ENCODE peak calls at places on chromosomes 7 and 10, in four cellular contexts. A is CD4-positive, alpha-beta T cell; E is HL-60; K is GM23338. Z is an unnamed sample.

GRCh38 chr10:32318476-32318896 is 28.5 kb downstream of the EPC1 start:
- DNase-seq in E (peak), K (no peak), A (no peak), Z (no peak)

GRCh38 chr7:7228967-7229366 is 46.6 kb downstream of the C1GALT1 start:
- DNase-seq in A (no peak), E (no peak), K (no peak), Z (no peak)

GRCh38 chr10:124447741-124448466 is 1.9 kb downstream of the NKX1-2 start:
- DNase-seq in E (no peak), A (no peak), K (peak), Z (no peak)

GRCh38 chr7:108326938-108327337 is 129.3 kb downstream of the NRCAM start:
- DNase-seq in A (no peak), E (no peak), K (no peak), Z (no peak)

GRCh38 chr7:155190608-155191536 is 106.8 kb upstream of the INSIG1 start:
- DNase-seq in K (peak), A (peak), E (no peak), Z (peak)

GRCh38 chr10:44854693-44855350 is 56.3 kb upstream of the TMEM72 start:
- DNase-seq in A (no peak), E (no peak), K (no peak), Z (no peak)

GRCh38 chr7:2830609-2831376 is 13.3 kb downstream of the GNA12 start:
- DNase-seq in A (no peak), E (no peak), K (no peak), Z (no peak)

GRCh38 chr10:36781570-36781969 is 343.8 kb upstream of the ANKRD30A start:
- DNase-seq in K (no peak), E (no peak), A (no peak), Z (no peak)

GRCh38 chr7:75980126-75980864 is 14.1 kb downstream of the TMEM120A start:
- DNase-seq in K (no peak), E (no peak), A (no peak), Z (no peak)

GRCh38 chr7:54992876-54993490 is 25.8 kb upstream of the EGFR start:
- DNase-seq in A (no peak), K (no peak), E (no peak), Z (no peak)

GRCh38 chr7:96997512-96998032 is 7.8 kb upstream of the DLX6 start:
- DNase-seq in K (no peak), E (no peak), A (no peak), Z (no peak)

GRCh38 chr7:104299323-104299722 is 29.1 kb upstream of the LHFPL3 start:
- DNase-seq in K (no peak), E (no peak), A (no peak), Z (peak)

GRCh38 chr7:27585781-27586447 is 76.8 kb downstream of the HIBADH start:
- DNase-seq in K (no peak), E (no peak), A (no peak), Z (no peak)

GRCh38 chr10:52769966-52770365 is 2.6 kb downstream of the MBL2 start:
- DNase-seq in A (no peak), K (no peak), E (no peak), Z (no peak)

GRCh38 chr7:65832281-65832680 is 40.6 kb upstream of the VKORC1L1 start:
- DNase-seq in E (no peak), A (no peak), K (peak), Z (no peak)

GRCh38 chr7:127391591-127392181 is 822 bp downstream of the ZNF800 start:
- DNase-seq in A (peak), K (peak), E (no peak), Z (no peak)

GRCh38 chr7:86437951-86438450 is 205.7 kb upstream of the GRM3 start:
- DNase-seq in E (no peak), K (no peak), A (no peak), Z (no peak)

GRCh38 chr10:79286318-79286951 is 60.8 kb upstream of the PPIF start:
- DNase-seq in K (no peak), E (peak), A (peak), Z (no peak)

GRCh38 chr7:44735403-44736165 is 13.1 kb upstream of the ZMIZ2 start:
- DNase-seq in E (no peak), A (no peak), K (no peak), Z (no peak)

GRCh38 chr10:5490032-5490431 is 9.3 kb downstream of the CALML5 start:
- DNase-seq in E (no peak), K (no peak), A (no peak), Z (no peak)

GRCh38 chr10:113126506-113127192 is 176.6 kb downstream of the TCF7L2 start:
- DNase-seq in K (peak), A (peak), E (peak), Z (no peak)

GRCh38 chr7:28855538-28856217 is 102.5 kb downstream of the TRIL start:
- DNase-seq in E (no peak), K (no peak), A (no peak), Z (no peak)

GRCh38 chr10:99880071-99880835 is 97.8 kb downstream of the ABCC2 start:
- DNase-seq in A (no peak), E (no peak), K (no peak), Z (no peak)

GRCh38 chr10:97059006-97059871 is 126.5 kb downstream of the SLIT1 start:
- DNase-seq in A (no peak), K (peak), E (no peak), Z (no peak)

GRCh38 chr10:97062058-97062457 is 123.7 kb downstream of the SLIT1 start:
- DNase-seq in E (no peak), K (no peak), A (no peak), Z (no peak)

GRCh38 chr10:97059872-97060205 is 125.9 kb downstream of the SLIT1 start:
- DNase-seq in A (no peak), K (no peak), E (no peak), Z (no peak)

GRCh38 chr10:97061423-97061822 is 124.3 kb downstream of the SLIT1 start:
- DNase-seq in A (no peak), K (no peak), E (no peak), Z (no peak)

GRCh38 chr10:97060441-97061084 is 125.2 kb downstream of the SLIT1 start:
- DNase-seq in A (no peak), E (no peak), K (no peak), Z (no peak)
- TF ChIP-seq CTCF in A (no peak), E (no peak), K (no peak), Z (no peak)

DNA sequence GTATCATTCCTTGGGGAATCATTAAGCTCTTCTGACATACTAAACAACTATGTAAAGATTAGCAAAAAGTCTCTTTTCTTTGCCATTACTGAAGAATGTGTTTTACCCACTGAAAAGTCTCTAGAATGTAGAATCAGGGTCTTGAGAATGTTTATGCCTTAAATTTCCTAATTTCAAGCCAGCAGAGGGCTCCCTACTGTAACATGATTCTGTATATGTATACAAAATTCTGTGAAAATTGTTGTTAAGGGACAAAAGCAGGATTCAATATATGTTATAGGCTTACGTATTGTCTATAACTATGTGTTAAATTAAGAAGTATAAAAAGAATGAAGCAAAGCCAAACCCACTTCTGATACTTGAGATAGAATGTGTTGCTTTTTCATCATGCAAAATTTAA is 296.9 kb upstream of the DGKB start:
- DNase-seq in E (no peak), K (peak), A (no peak), Z (no peak)
- TF ChIP-seq CTCF in E (no peak), K (no peak), A (no peak), Z (peak)

GRCh38 chr10:47456794-47457527 is 27.0 kb downstream of the ANXA8 start:
- DNase-seq in E (no peak), A (no peak), K (no peak), Z (no peak)

GRCh38 chr10:47457826-47458225 is 26.1 kb downstream of the ANXA8 start:
- DNase-seq in A (no peak), K (no peak), E (no peak), Z (no peak)

GRCh38 chr10:47456096-47456485 is 27.8 kb downstream of the ANXA8 start:
- DNase-seq in K (no peak), A (no peak), E (no peak), Z (no peak)

GRCh38 chr10:47457528-47457820 is 26.4 kb downstream of the ANXA8 start:
- DNase-seq in K (no peak), E (no peak), A (no peak), Z (no peak)

DNA sequence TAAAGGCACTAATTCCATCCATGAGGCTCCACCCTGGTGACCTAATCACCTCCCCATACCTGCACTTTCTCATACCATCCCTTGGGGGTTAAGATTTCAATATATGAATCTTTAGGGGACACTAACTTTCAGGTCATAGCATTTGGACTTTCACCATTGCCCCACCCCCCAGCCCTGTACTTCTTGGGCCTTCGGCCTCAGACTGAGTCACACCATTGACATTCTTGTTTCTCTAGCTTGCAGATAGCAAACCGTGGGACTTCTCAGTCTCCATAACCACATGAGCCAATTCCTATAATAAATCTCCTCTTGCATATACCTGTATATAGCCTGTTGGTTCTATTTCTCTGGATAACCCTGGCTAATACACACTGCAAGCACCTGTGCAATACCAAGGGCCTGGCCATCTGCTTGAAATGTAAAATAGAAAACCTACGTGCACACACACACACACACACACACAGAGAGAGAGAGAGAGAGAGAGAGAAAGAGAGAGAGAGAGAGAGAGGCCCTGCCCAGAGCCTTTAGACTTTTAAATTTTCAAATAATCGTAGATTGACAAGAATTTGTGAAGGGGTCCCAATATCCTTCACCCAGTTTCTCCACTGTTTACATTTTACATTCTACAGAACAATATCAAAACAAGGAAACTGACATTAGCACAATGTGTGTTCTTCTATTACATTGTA is 25.3 kb downstream of the ANXA8 start:
- DNase-seq in A (no peak), E (no peak), K (no peak), Z (no peak)
- TF ChIP-seq CTCF in A (no peak), E (no peak), K (no peak), Z (no peak)

GRCh38 chr7:95845007-95845406 is 72.7 kb downstream of the DYNC1I1 start:
- DNase-seq in A (no peak), E (no peak), K (no peak), Z (no peak)

GRCh38 chr7:95843286-95843685 is 70.9 kb downstream of the DYNC1I1 start:
- DNase-seq in E (no peak), A (no peak), K (peak), Z (no peak)

GRCh38 chr7:95847061-95847460 is 74.7 kb downstream of the DYNC1I1 start:
- DNase-seq in E (no peak), K (no peak), A (no peak), Z (no peak)

DNA sequence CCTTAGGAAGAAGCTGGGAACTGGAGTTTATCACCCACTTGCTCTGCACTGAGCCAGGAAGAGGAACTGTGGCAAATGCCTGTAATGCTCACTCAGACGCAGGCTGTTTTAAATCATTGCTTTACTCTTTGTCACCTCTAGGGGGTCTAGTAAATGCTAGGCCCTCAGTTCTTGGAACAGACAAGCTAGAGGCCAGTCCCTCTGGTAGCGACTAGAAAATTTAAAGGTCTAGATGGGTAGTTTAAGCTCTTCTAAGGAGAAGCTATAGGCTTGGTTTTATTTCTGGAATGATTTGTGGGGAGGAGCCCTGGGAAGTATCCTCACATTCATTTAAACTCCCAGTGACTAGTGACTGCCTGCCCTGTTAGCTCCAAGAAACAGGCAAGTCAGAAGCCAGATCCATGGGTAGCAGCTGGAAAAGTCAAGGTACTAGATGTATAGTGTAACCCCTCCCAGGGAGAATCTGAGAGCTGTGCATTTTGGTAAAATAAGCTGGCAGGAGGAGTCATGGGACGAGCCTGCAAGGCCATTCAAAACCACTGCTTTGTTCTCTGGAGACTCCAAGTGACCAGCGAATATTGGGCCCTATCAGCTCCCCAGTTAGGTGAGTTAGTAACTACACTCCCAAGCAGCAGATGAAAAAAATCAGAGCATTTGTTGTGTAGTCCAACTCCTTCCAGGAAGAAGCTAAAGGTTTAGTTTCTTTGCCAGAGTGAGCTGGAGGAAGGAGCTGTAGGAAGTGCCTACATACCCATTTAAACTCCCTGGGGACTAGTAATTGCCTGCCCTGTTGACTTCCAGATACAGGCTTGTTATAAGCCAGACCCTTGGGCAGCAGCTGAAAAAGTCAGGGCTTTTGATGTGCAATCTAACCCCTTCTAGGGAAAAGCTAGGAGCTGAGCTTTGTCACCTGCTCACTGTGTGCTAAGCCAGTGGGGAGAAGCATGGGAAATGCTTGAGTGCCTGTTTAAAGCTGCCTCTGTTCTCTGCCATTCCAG is 68.9 kb downstream of the DYNC1I1 start:
- DNase-seq in A (no peak), E (peak), K (peak), Z (no peak)
- TF ChIP-seq CTCF in A (no peak), E (peak), K (peak), Z (peak)

GRCh38 chr10:106981461-106981850 is 183.1 kb downstream of the SORCS1 start:
- DNase-seq in K (no peak), A (no peak), E (no peak), Z (no peak)
- TF ChIP-seq CTCF in K (no peak), A (no peak), E (no peak), Z (no peak)

GRCh38 chr10:35613597-35614226 is 8.6 kb downstream of the GJD4 start:
- DNase-seq in A (no peak), K (peak), E (no peak), Z (no peak)
- TF ChIP-seq CTCF in A (no peak), K (peak), E (no peak), Z (peak)

GRCh38 chr7:43071604-43072003 is 40.8 kb upstream of the HECW1 start:
- DNase-seq in K (peak), E (no peak), A (no peak), Z (no peak)
- TF ChIP-seq CTCF in K (peak), E (peak), A (no peak), Z (peak)